ENCODE peak calls at places on chromosomes 7 and 10, in seven cellular contexts. U is GM13977, P is HuH-7.5, F is KBM-7, B is hippocampal formation, Q is dorsolateral prefrontal cortex, R is right lobe of liver. Z is an unnamed sample.

GRCh38 chr10:21517134-21517982 is 8.1 kb downstream of the SKIDA1 start:
- DNase-seq in U (peak), P (peak), F (peak), B (no peak), Q (peak), R (peak), Z (peak)

GRCh38 chr7:113294750-113295149 is 176.4 kb upstream of the SMIM30 start:
- DNase-seq in U (no peak), P (no peak), F (no peak), B (no peak), Q (no peak), R (no peak), Z (no peak)

GRCh38 chr7:159144756-159145543 is at the start of gene VIPR2:
- DNase-seq in U (no peak), P (no peak), F (no peak), B (no peak), Q (no peak), R (no peak), Z (no peak)

GRCh38 chr7:132141109-132141508 is 435.2 kb downstream of the PLXNA4 start:
- DNase-seq in U (no peak), P (no peak), F (no peak), B (peak), Q (no peak), R (no peak), Z (no peak)

GRCh38 chr7:35519971-35520809 is 174.7 kb downstream of the HERPUD2 start:
- DNase-seq in U (peak), P (peak), F (peak), B (peak), Q (peak), R (peak), Z (peak)

GRCh38 chr10:125599194-125599593 is 83.8 kb downstream of the TEX36 start:
- DNase-seq in U (no peak), P (no peak), F (no peak), B (no peak), Q (no peak), R (no peak), Z (no peak)

GRCh38 chr7:112416127-112416526 is 34.1 kb upstream of the IFRD1 start:
- DNase-seq in U (no peak), P (no peak), F (peak), B (no peak), Q (no peak), R (no peak), Z (peak)

GRCh38 chr10:24259365-24260125 is 50.6 kb downstream of the KIAA1217 start:
- DNase-seq in U (no peak), P (no peak), F (no peak), B (no peak), Q (no peak), R (no peak), Z (no peak)

GRCh38 chr7:38211940-38212339 is 33.9 kb downstream of the STARD3NL start:
- DNase-seq in U (no peak), P (no peak), F (no peak), B (peak), Q (no peak), R (no peak), Z (peak)

GRCh38 chr7:148701414-148701813 is 2.7 kb downstream of the CUL1 start:
- DNase-seq in U (no peak), P (no peak), F (peak), B (no peak), Q (no peak), R (no peak), Z (no peak)

GRCh38 chr10:44374155-44374554 is 10.7 kb downstream of the CXCL12 start:
- DNase-seq in U (no peak), P (no peak), F (no peak), B (no peak), Q (no peak), R (no peak), Z (no peak)

GRCh38 chr10:122239578-122240257 is 31.4 kb upstream of the BTBD16 start:
- DNase-seq in U (no peak), P (no peak), F (no peak), B (no peak), Q (no peak), R (no peak), Z (peak)

GRCh38 chr7:81284576-81284975 is 365.7 kb upstream of the SEMA3C start:
- DNase-seq in U (no peak), P (no peak), F (no peak), B (no peak), Q (no peak), R (no peak), Z (peak)

GRCh38 chr7:2488272-2488645 is 12.1 kb upstream of the GRIFIN start:
- DNase-seq in U (no peak), P (no peak), F (no peak), B (no peak), Q (no peak), R (no peak), Z (peak)

GRCh38 chr10:43702213-43702935 is 53.7 kb upstream of the ZNF32 start:
- DNase-seq in U (no peak), P (no peak), F (no peak), B (no peak), Q (no peak), R (no peak), Z (no peak)

GRCh38 chr7:108537229-108537628 is 11.3 kb upstream of the PNPLA8 start:
- DNase-seq in U (no peak), P (no peak), F (no peak), B (no peak), Q (no peak), R (no peak), Z (no peak)

GRCh38 chr7:158973941-158974785 is 117.8 kb downstream of the DYNC2I1 start:
- DNase-seq in U (no peak), P (no peak), F (no peak), B (no peak), Q (no peak), R (no peak), Z (no peak)

GRCh38 chr10:37552881-37553280 is 304.5 kb downstream of the ZNF248 start:
- DNase-seq in U (no peak), P (no peak), F (no peak), B (no peak), Q (no peak), R (no peak), Z (no peak)

GRCh38 chr7:44791278-44792219 is 4.9 kb upstream of the PPIA start:
- DNase-seq in U (no peak), P (no peak), F (no peak), B (no peak), Q (no peak), R (no peak), Z (peak)

GRCh38 chr7:150371996-150372270 is 3.3 kb downstream of the REPIN1 start:
- DNase-seq in U (no peak), P (no peak), F (no peak), B (no peak), Q (no peak), R (no peak), Z (no peak)

GRCh38 chr7:50953820-50954219 is 171.1 kb upstream of the GRB10 start:
- DNase-seq in U (no peak), P (no peak), F (no peak), B (no peak), Q (no peak), R (no peak), Z (no peak)

GRCh38 chr7:84256481-84256880 is 61.9 kb upstream of the SEMA3A start:
- DNase-seq in U (no peak), P (no peak), F (no peak), B (no peak), Q (no peak), R (no peak), Z (no peak)

Z was measured in cardiac muscle cell.